ENCODE peak calls at places on chromosomes 16 and 17, in nine cellular contexts. F, K, T, E, H, L, M, S and O are unnamed samples.

GRCh38 chr16:1265826-1266225 is 10.0 kb downstream of the TPSD1 start:
- DNase-seq in F (no peak), K (no peak), T (no peak), E (no peak), H (no peak), L (no peak), M (no peak), S (no peak), O (no peak)

GRCh38 chr17:38353668-38354067 is 2.0 kb downstream of the SOCS7 start:
- DNase-seq in F (no peak), K (no peak), T (no peak), E (no peak), H (no peak), L (no peak), M (no peak), S (no peak), O (no peak)

GRCh38 chr16:53859995-53860540 is 156.1 kb downstream of the FTO start:
- DNase-seq in F (no peak), K (no peak), T (no peak), E (no peak), H (no peak), L (no peak), M (no peak), S (no peak), O (no peak)

GRCh38 chr17:77107506-77108433 is 33.0 kb upstream of the SEC14L1 start:
- DNase-seq in F (peak), K (peak), T (no peak), E (no peak), H (no peak), L (peak), M (no peak), S (no peak), O (no peak)

GRCh38 chr16:78385406-78385805 is 286.0 kb downstream of the WWOX start:
- DNase-seq in F (no peak), K (no peak), T (no peak), E (no peak), H (no peak), L (no peak), M (no peak), S (no peak), O (no peak)

GRCh38 chr16:8374586-8374985 is 215.7 kb downstream of the TMEM114 start:
- DNase-seq in F (no peak), K (no peak), T (no peak), E (no peak), H (no peak), L (peak), M (no peak), S (no peak), O (no peak)

GRCh38 chr17:78993981-78994671 is 14.4 kb upstream of the LGALS3BP start:
- DNase-seq in F (no peak), K (no peak), T (no peak), E (peak), H (no peak), L (no peak), M (no peak), S (no peak), O (no peak)

GRCh38 chr16:56673916-56674315 is 4.3 kb downstream of the MT1H start:
- DNase-seq in F (no peak), K (peak), T (no peak), E (peak), H (no peak), L (peak), M (no peak), S (peak), O (peak)

GRCh38 chr17:67293251-67294203 is 48.5 kb upstream of the HELZ start:
- DNase-seq in F (peak), K (peak), T (peak), E (peak), H (peak), L (peak), M (peak), S (peak), O (peak)

GRCh38 chr16:67395458-67396158 is 2.3 kb upstream of the TPPP3 start:
- DNase-seq in F (no peak), K (peak), T (no peak), E (no peak), H (no peak), L (no peak), M (no peak), S (no peak), O (no peak)

GRCh38 chr16:84928679-84929420 is 82.5 kb downstream of the ZDHHC7 start:
- DNase-seq in F (no peak), K (no peak), T (peak), E (peak), H (no peak), L (peak), M (peak), S (no peak), O (no peak)

DNA sequence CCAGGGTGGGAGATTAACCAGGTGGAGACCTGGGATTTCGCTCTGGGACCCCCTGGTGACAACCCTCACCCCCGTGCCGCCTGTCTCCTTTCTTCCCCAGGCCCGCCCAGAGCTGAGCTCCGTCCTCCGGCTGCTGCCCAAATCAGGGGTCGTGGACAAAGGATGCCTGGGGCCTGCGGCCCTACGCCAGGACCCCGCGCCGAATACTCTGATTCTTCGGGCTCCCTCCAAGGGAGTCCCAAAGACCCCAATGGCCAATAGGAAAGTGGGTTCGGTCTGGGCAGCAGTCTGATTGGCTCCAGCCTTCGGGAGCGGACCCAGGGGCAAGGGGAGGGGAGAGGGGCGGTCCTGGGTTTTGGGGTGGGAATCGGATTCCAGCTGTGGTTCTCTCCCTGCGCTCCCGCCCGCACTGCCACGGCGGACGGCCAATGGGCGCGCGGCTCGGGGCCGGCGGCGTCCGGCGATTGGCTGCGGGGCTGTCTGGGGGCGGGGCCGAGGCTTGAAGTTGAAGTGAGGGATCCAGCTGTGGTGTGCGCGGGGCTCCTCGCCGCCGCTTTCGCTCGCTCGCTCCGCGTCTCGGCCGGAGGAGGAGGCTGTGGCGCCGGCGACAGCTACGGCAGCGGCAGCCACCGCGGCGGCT is at the start of gene CACNA1G:
- DNase-seq in F (peak), K (peak), T (peak), E (peak), H (peak), L (peak), M (peak), S (peak), O (peak)
- H3K4me3 ChIP-seq in F (peak), K (peak), T (peak), E (peak), H (peak), L (peak), M (peak), S (peak), O (peak)

GRCh38 chr17:6138761-6139446 is 68.7 kb downstream of the WSCD1 start:
- DNase-seq in F (no peak), K (no peak), T (no peak), E (no peak), H (no peak), L (no peak), M (no peak), S (no peak), O (no peak)

GRCh38 chr17:6135996-6136395 is 65.8 kb downstream of the WSCD1 start:
- DNase-seq in F (no peak), K (no peak), T (no peak), E (no peak), H (no peak), L (no peak), M (no peak), S (no peak), O (no peak)

GRCh38 chr17:6140188-6140587 is 70.0 kb downstream of the WSCD1 start:
- DNase-seq in F (no peak), K (no peak), T (no peak), E (no peak), H (no peak), L (no peak), M (no peak), S (no peak), O (no peak)

GRCh38 chr17:6137716-6138502 is 67.7 kb downstream of the WSCD1 start:
- DNase-seq in F (no peak), K (no peak), T (no peak), E (no peak), H (no peak), L (no peak), M (no peak), S (no peak), O (no peak)

GRCh38 chr17:6139447-6139832 is 69.3 kb downstream of the WSCD1 start:
- DNase-seq in F (no peak), K (no peak), T (no peak), E (no peak), H (no peak), L (no peak), M (no peak), S (no peak), O (no peak)
- H3K4me3 ChIP-seq in F (no peak), K (no peak), T (no peak), E (no peak), H (no peak), L (no peak), M (no peak), S (no peak), O (no peak)

GRCh38 chr17:31743767-31744166 is 115.3 kb downstream of the COPRS start:
- DNase-seq in F (no peak), K (peak), T (peak), E (no peak), H (no peak), L (peak), M (no peak), S (peak), O (no peak)
- H3K4me3 ChIP-seq in F (no peak), K (no peak), T (no peak), E (no peak), H (no peak), L (no peak), M (no peak), S (no peak), O (no peak)

GRCh38 chr17:44499722-44500121 is 3.5 kb downstream of the GPATCH8 start:
- DNase-seq in F (no peak), K (no peak), T (no peak), E (no peak), H (no peak), L (no peak), M (no peak), S (no peak), O (no peak)
- H3K4me3 ChIP-seq in F (no peak), K (peak), T (no peak), E (no peak), H (no peak), L (no peak), M (no peak), S (no peak), O (no peak)

DNA sequence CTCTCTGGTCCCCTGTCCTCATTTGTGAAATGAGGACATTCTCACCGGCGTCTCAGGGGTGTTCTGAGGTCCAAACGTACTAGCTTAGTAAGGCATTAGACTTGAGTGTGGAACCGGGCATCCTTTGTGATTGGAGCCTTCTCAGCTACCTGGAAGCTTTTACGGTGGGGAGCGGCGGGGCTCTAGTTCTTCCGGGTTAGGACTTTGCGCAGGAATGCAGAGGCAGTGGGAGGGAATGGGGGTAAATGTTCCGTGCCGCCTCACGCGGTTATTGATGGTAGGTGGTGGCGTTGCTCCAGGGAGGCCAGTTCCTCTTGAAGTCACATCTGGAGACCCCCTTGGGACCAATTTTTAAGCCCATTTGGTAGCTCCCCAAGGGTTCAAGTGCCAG is 113.6 kb downstream of the SNX29 start:
- DNase-seq in F (no peak), K (no peak), T (no peak), E (no peak), H (no peak), L (no peak), M (no peak), S (no peak), O (no peak)
- H3K4me3 ChIP-seq in F (no peak), K (peak), T (no peak), E (peak), H (no peak), L (no peak), M (peak), S (peak), O (no peak)

DNA sequence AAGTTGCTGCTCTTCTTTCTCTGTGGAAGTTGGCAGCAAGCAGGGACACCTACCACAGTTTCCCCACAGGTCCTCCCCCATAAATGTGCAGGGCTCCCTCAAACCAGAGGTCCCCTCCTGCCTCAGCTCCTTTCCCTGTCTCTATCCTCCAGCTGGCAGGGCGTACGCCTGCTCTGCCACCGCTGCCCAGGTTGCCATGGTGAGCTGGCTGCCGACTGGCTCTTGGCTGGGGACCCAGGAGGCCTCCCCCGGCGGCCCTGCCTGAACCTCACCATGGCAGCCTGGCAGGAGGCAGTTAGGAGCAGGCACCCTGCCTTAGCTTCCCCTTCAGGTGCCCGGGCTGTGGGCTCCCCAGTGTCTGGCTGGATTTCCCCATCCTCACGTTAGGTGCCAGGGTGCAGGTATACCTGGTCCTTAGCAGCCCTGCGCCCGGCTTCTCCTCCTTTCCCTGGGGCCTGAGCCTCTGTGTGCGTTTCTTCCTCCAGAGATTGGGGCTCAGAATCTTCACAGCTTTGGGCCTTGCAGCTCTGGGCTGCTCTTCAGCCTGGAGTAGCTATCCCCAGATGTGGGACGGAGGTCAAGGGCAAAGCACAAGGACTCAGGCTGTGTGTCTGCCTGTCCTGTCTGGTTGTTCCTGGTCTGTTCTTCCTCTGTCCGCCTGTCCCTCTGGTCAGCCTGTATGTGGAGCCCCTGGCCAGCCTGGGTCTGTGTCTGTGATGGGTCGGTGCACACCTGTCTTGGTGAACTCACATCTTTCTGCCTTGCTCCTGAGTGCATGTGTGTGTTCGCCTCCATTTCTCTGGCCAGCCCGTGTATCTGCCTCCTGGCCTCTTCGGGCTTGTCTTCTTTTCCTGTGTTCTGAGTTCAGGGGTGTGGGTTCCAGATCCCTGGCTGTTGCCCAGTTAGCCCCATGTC is 15.7 kb downstream of the GJD3 start:
- DNase-seq in F (no peak), K (no peak), T (no peak), E (no peak), H (no peak), L (no peak), M (peak), S (no peak), O (no peak)
- H3K4me3 ChIP-seq in F (no peak), K (no peak), T (no peak), E (no peak), H (no peak), L (no peak), M (peak), S (no peak), O (no peak)

GRCh38 chr16:70432800-70433455 is 6.0 kb downstream of the ST3GAL2 start:
- DNase-seq in F (no peak), K (peak), T (no peak), E (no peak), H (peak), L (peak), M (no peak), S (no peak), O (no peak)

GRCh38 chr16:70429888-70430666 is 8.8 kb downstream of the ST3GAL2 start:
- DNase-seq in F (no peak), K (no peak), T (no peak), E (no peak), H (no peak), L (no peak), M (no peak), S (no peak), O (no peak)

GRCh38 chr16:70428178-70428998 is 10.5 kb downstream of the ST3GAL2 start:
- DNase-seq in F (peak), K (peak), T (peak), E (peak), H (peak), L (peak), M (peak), S (peak), O (peak)

GRCh38 chr16:70432304-70432799 is 6.5 kb downstream of the ST3GAL2 start:
- DNase-seq in F (no peak), K (peak), T (no peak), E (no peak), H (peak), L (no peak), M (no peak), S (no peak), O (no peak)

GRCh38 chr16:70430667-70431536 is 8.0 kb downstream of the ST3GAL2 start:
- DNase-seq in F (no peak), K (peak), T (peak), E (no peak), H (peak), L (peak), M (no peak), S (no peak), O (peak)
- H3K4me3 ChIP-seq in F (no peak), K (no peak), T (no peak), E (no peak), H (no peak), L (no peak), M (peak), S (no peak), O (no peak)

GRCh38 chr17:81130385-81131288 is 34.7 kb upstream of the PVALEF start:
- DNase-seq in F (no peak), K (no peak), T (no peak), E (no peak), H (no peak), L (no peak), M (no peak), S (no peak), O (no peak)
- H3K4me3 ChIP-seq in F (no peak), K (no peak), T (no peak), E (no peak), H (no peak), L (no peak), M (no peak), S (no peak), O (peak)

GRCh38 chr17:28718990-28719433 is 773 bp upstream of the RPL23A start:
- DNase-seq in F (no peak), K (no peak), T (no peak), E (no peak), H (no peak), L (no peak), M (no peak), S (no peak), O (no peak)

GRCh38 chr17:28717578-28718316 is at the start of gene RAB34:
- DNase-seq in F (peak), K (peak), T (peak), E (peak), H (no peak), L (peak), M (peak), S (peak), O (no peak)

GRCh38 chr17:28720247-28720996 is 637 bp downstream of the RPL23A start:
- DNase-seq in F (no peak), K (peak), T (no peak), E (no peak), H (peak), L (no peak), M (no peak), S (no peak), O (no peak)

GRCh38 chr17:28716740-28717577 is 709 bp downstream of the RAB34 start:
- DNase-seq in F (peak), K (peak), T (peak), E (peak), H (no peak), L (peak), M (peak), S (peak), O (no peak)

GRCh38 chr17:28718317-28718672 is 627 bp upstream of the RAB34 start:
- DNase-seq in F (no peak), K (no peak), T (no peak), E (no peak), H (no peak), L (no peak), M (no peak), S (no peak), O (no peak)
- H3K4me3 ChIP-seq in F (peak), K (peak), T (peak), E (peak), H (no peak), L (peak), M (peak), S (peak), O (no peak)